ENCODE peak calls at places on chromosome 17, in ten cellular contexts. One of them, this sample, is unnamed.

GRCh38 chr17:1182831-1183578 is 3.2 kb upstream of the ABR start:
- DNase-seq in uterus: no peak
- DNase-seq in IMR-90: no peak
- DNase-seq in lower leg skin: no peak
- DNase-seq in K562: no peak
- DNase-seq in esophagus muscularis mucosa: no peak
- DNase-seq in A549: no peak
- DNase-seq in H1: no peak
- DNase-seq in stomach: no peak
- DNase-seq in heart left ventricle: no peak
- DNase-seq in this sample: no peak

GRCh38 chr17:78658281-78658785 is 81.1 kb upstream of the DNAH17 start:
- DNase-seq in esophagus muscularis mucosa: no peak
- DNase-seq in A549: no peak
- DNase-seq in uterus: no peak
- DNase-seq in H1: no peak
- DNase-seq in IMR-90: peak; percentile 23
- DNase-seq in stomach: no peak
- DNase-seq in heart left ventricle: no peak
- DNase-seq in K562: no peak
- DNase-seq in lower leg skin: no peak
- DNase-seq in this sample: no peak

GRCh38 chr17:78247304-78247703 is 15.9 kb downstream of the TMEM235 start:
- DNase-seq in H1: no peak
- DNase-seq in stomach: no peak
- DNase-seq in uterus: no peak
- DNase-seq in K562: no peak
- DNase-seq in lower leg skin: no peak
- DNase-seq in IMR-90: no peak
- DNase-seq in esophagus muscularis mucosa: no peak
- DNase-seq in heart left ventricle: no peak
- DNase-seq in A549: no peak
- DNase-seq in this sample: no peak

GRCh38 chr17:79799538-79800324 is 2.9 kb upstream of the CBX8 start:
- DNase-seq in heart left ventricle: no peak
- DNase-seq in A549: no peak
- DNase-seq in uterus: no peak
- DNase-seq in stomach: no peak
- DNase-seq in esophagus muscularis mucosa: no peak
- DNase-seq in IMR-90: no peak
- DNase-seq in H1: peak; percentile 63
- DNase-seq in lower leg skin: no peak
- DNase-seq in K562: no peak
- DNase-seq in this sample: no peak

GRCh38 chr17:78669975-78670518 is 92.9 kb upstream of the DNAH17 start:
- DNase-seq in lower leg skin: no peak
- DNase-seq in IMR-90: no peak
- DNase-seq in esophagus muscularis mucosa: no peak
- DNase-seq in heart left ventricle: no peak
- DNase-seq in uterus: no peak
- DNase-seq in K562: no peak
- DNase-seq in stomach: no peak
- DNase-seq in H1: no peak
- DNase-seq in A549: no peak
- DNase-seq in this sample: no peak

GRCh38 chr17:37802712-37803416 is 58.0 kb upstream of the HNF1B start:
- DNase-seq in uterus: no peak
- DNase-seq in IMR-90: peak; percentile 80
- DNase-seq in K562: no peak
- DNase-seq in A549: no peak
- DNase-seq in stomach: peak; percentile 38
- DNase-seq in heart left ventricle: no peak
- DNase-seq in lower leg skin: no peak
- DNase-seq in H1: no peak
- DNase-seq in esophagus muscularis mucosa: no peak
- DNase-seq in this sample: no peak

GRCh38 chr17:81025756-81026155 is 9.2 kb upstream of the BAIAP2 start:
- DNase-seq in uterus: no peak
- DNase-seq in esophagus muscularis mucosa: no peak
- DNase-seq in H1: no peak
- DNase-seq in lower leg skin: no peak
- DNase-seq in stomach: no peak
- DNase-seq in K562: no peak
- DNase-seq in IMR-90: no peak
- DNase-seq in A549: no peak
- DNase-seq in heart left ventricle: no peak
- DNase-seq in this sample: no peak

GRCh38 chr17:9204623-9205329 is 183.5 kb downstream of the NTN1 start:
- DNase-seq in A549: no peak
- DNase-seq in H1: no peak
- DNase-seq in IMR-90: no peak
- DNase-seq in K562: no peak
- DNase-seq in heart left ventricle: no peak
- DNase-seq in uterus: no peak
- DNase-seq in esophagus muscularis mucosa: no peak
- DNase-seq in lower leg skin: no peak
- DNase-seq in stomach: no peak
- DNase-seq in this sample: no peak

GRCh38 chr17:7279453-7279852 is 2.1 kb upstream of the SLC2A4 start:
- DNase-seq in IMR-90: no peak
- DNase-seq in esophagus muscularis mucosa: no peak
- DNase-seq in heart left ventricle: no peak
- DNase-seq in lower leg skin: no peak
- DNase-seq in H1: no peak
- DNase-seq in stomach: no peak
- DNase-seq in uterus: no peak
- DNase-seq in K562: no peak
- DNase-seq in A549: no peak
- DNase-seq in this sample: no peak

GRCh38 chr17:13114601-13115024 is 96.8 kb upstream of the ELAC2 start:
- DNase-seq in esophagus muscularis mucosa: no peak
- DNase-seq in IMR-90: peak; percentile 28
- DNase-seq in K562: peak; percentile 48
- DNase-seq in lower leg skin: no peak
- DNase-seq in stomach: peak; percentile 47
- DNase-seq in uterus: no peak
- DNase-seq in H1: peak; percentile 68
- DNase-seq in A549: peak; percentile 63
- DNase-seq in heart left ventricle: peak; percentile 26
- DNase-seq in this sample: no peak

DNA sequence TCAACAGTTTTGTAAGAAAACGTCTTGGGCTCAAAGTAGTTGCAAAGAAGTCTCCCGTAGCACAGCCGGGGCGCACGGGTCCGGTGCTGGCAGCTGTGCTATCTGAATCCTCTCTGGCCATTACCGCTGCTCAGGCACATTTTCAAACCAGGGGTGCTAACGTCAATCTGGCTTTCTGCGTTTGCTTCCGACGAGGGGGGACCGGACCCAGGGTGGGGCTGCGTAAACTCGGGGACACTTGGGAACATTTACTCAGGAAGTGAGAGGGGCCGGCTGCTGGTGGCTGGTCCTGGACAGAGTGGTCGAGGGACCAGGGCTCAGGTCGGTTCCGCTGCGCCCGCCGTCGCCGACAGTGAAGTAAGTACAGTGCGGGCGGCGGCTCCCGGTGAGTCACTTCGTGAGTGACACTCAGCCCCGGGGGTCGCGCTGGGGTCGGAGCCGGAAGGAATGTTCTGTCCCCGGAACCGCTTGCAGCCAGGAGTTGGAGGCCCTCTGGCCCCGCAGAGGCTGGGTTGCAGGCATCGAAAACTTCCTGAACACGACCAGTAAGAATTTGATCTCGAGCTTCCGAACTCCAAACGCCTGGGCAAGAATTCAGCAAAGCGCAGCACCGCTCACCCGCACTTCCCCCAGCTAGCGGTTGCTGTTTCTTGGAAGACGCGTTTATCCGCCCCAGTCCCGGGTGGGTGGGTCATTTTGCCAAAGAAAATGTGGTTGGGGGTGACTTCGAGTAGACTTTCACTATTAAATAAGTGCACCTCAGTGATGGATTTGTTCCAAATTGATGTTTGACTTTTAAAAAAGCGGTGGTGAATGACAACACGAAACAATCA is 1.4 kb upstream of the HS3ST3B1 start:
- DNase-seq in IMR-90: no peak
- DNase-seq in uterus: no peak
- DNase-seq in stomach: peak; percentile 40
- DNase-seq in lower leg skin: peak; percentile 91
- DNase-seq in K562: peak; percentile 38
- DNase-seq in A549: peak; percentile 23
- DNase-seq in heart left ventricle: peak; percentile 50
- DNase-seq in esophagus muscularis mucosa: peak; percentile 93
- DNase-seq in H1: peak; percentile 79
- DNase-seq in this sample: peak; percentile 22
- TF ChIP-seq POLR2A in IMR-90: no peak
- TF ChIP-seq POLR2A in uterus: no peak
- TF ChIP-seq POLR2A in stomach: no peak
- TF ChIP-seq POLR2A in lower leg skin: no peak
- TF ChIP-seq POLR2A in K562: no peak
- TF ChIP-seq POLR2A in A549: no peak
- TF ChIP-seq POLR2A in heart left ventricle: no peak
- TF ChIP-seq POLR2A in esophagus muscularis mucosa: no peak
- TF ChIP-seq POLR2A in H1: no peak
- TF ChIP-seq POLR2A in this sample: no peak

DNA sequence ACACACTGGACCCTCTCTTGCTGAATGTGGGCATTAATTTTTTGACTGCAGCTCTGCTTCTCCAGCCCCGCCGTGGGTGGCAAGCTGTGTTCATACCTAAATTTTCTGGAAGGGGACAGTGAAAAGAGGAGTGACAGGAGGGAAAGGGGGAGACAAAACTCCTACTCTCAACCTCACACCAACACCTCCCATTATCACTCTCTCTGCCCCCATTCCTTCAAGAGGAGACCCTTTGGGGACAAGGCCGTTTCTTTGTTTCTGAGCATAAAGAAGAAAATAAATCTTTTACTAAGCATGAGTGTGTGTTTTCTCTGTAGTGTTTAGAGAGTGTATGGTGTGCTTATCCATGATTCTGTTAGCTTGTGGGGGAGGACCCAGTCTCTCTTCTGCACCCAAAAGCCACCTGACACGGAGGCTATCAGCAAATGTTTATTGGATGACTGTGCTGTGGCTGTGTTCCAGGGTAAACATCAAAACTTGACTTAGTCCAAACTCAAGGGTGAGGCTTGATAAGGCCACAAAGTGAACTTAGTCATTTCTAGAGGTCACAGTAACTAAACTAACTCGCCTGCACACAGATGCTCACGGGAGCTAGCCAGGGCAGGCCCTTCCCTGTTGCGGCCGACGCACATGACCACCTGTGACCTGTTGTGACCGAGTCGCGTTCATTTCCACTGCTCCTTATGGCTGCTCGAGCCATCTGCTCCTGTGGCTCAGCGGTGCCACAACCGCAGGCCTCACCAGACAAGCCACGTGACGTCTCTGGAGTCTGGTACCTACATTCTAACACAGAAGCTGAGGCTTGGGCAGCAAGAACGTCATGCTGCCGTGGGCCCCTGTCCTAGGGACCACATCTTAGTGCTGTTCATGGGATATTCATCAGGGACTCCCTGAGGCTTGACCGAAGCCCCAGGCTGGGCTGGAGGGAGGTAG is 9.8 kb upstream of the MED11 start:
- DNase-seq in esophagus muscularis mucosa: no peak
- DNase-seq in heart left ventricle: peak; percentile 41
- DNase-seq in IMR-90: peak; percentile 80
- DNase-seq in H1: no peak
- DNase-seq in lower leg skin: no peak
- DNase-seq in stomach: peak; percentile 92
- DNase-seq in K562: peak; percentile 69
- DNase-seq in A549: peak; percentile 85
- DNase-seq in uterus: no peak
- DNase-seq in this sample: peak; percentile 92
- TF ChIP-seq POLR2A in esophagus muscularis mucosa: no peak
- TF ChIP-seq POLR2A in heart left ventricle: no peak
- TF ChIP-seq POLR2A in IMR-90: no peak
- TF ChIP-seq POLR2A in H1: no peak
- TF ChIP-seq POLR2A in lower leg skin: no peak
- TF ChIP-seq POLR2A in stomach: no peak
- TF ChIP-seq POLR2A in K562: no peak
- TF ChIP-seq POLR2A in A549: no peak
- TF ChIP-seq POLR2A in uterus: no peak
- TF ChIP-seq POLR2A in this sample: peak; percentile 55

DNA sequence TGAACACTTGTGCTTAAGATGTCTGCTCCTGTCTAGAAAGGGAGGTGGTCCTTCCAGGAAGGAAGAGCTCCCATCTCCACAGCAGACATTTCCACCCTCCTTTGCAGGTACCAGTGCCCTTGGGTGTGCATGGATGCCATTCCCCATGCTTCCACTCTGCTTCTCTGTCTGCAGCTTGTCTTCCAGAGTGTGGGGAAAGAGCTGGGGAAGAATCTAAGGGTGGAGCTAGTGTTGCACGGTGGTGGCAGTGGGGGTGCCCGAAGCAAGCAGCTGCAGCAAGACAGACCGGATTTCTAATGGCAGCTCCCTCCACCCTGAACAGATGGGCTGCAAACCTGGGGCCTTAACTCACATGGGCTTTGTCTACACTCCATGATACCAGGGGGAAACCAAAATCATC is 22.6 kb upstream of the HOXB13 start:
- DNase-seq in esophagus muscularis mucosa: no peak
- DNase-seq in stomach: no peak
- DNase-seq in H1: no peak
- DNase-seq in IMR-90: no peak
- DNase-seq in uterus: no peak
- DNase-seq in K562: no peak
- DNase-seq in lower leg skin: no peak
- DNase-seq in A549: no peak
- DNase-seq in heart left ventricle: no peak
- DNase-seq in this sample: no peak
- TF ChIP-seq POLR2A in esophagus muscularis mucosa: no peak
- TF ChIP-seq POLR2A in stomach: no peak
- TF ChIP-seq POLR2A in H1: no peak
- TF ChIP-seq POLR2A in IMR-90: no peak
- TF ChIP-seq POLR2A in uterus: no peak
- TF ChIP-seq POLR2A in K562: no peak
- TF ChIP-seq POLR2A in lower leg skin: no peak
- TF ChIP-seq POLR2A in A549: no peak
- TF ChIP-seq POLR2A in heart left ventricle: no peak
- TF ChIP-seq POLR2A in this sample: no peak

DNA sequence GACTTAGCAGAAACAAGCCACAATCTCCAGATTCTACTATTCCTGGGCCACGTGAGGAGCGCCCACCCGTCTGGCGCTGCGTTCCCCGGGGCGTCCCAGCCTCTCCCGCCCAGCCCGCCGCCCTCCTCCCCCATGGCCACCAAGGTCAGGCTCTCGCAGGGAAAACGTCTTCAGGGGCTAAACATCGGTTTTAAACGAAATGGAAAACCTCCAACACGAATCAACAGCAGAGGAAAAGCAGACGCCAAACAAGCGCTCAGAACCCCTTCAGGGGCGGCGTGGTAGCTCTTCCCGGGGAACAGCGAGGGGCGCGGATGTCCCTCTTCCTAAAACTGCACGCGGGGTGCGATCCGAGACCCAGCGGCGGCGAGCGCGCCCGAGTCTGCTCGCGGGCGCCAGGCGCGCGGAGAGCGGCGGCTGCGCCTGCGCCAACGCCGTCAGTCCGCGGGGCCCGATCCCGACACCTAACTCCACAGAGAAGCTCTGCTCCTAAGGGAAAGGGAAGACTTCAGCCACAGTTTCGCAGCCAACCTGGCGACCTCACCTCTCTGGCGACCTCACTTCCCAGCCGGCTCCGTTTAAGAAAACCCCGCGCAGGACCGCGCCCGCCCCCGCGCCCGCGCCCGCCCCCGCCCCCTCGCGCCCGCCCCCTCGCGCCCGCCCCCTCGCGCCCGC is 499 bp upstream of the COG1 start:
- DNase-seq in IMR-90: peak; percentile 65
- DNase-seq in H1: peak; percentile 77
- DNase-seq in A549: peak; percentile 76
- DNase-seq in lower leg skin: peak; percentile 91
- DNase-seq in esophagus muscularis mucosa: no peak
- DNase-seq in stomach: peak; percentile 60
- DNase-seq in K562: peak; percentile 76
- DNase-seq in uterus: peak; percentile 61
- DNase-seq in heart left ventricle: peak; percentile 57
- DNase-seq in this sample: peak; percentile 91
- TF ChIP-seq POLR2A in IMR-90: peak; percentile 46
- TF ChIP-seq POLR2A in H1: peak; percentile 71
- TF ChIP-seq POLR2A in A549: peak; percentile 81
- TF ChIP-seq POLR2A in lower leg skin: no peak
- TF ChIP-seq POLR2A in esophagus muscularis mucosa: no peak
- TF ChIP-seq POLR2A in stomach: no peak
- TF ChIP-seq POLR2A in K562: no peak
- TF ChIP-seq POLR2A in uterus: peak; percentile 9
- TF ChIP-seq POLR2A in heart left ventricle: peak; percentile 11
- TF ChIP-seq POLR2A in this sample: peak; percentile 69